ENCODE peak calls at places on chromosomes 13 and 19, in seven cellular contexts. O is left ventricle myocardium inferior, J is astrocyte of the cerebellum, G is natural killer cell, E is thoracic aorta, Z is brain microvascular endothelial cell, X is dorsolateral prefrontal cortex. Q is an unnamed sample.

GRCh38 chr19:49017041-49017665 is at the start of gene LHB:
- DNase-seq in O (no peak), J (no peak), G (no peak), E (no peak), Z (no peak), X (no peak), Q (no peak)

GRCh38 chr19:19021115-19021514 is 12.2 kb downstream of the SUGP2 start:
- DNase-seq in O (no peak), J (no peak), G (no peak), E (no peak), Z (peak; percentile 63), X (no peak), Q (no peak)

GRCh38 chr19:18414504-18415176 is 4.6 kb upstream of the SSBP4 start:
- DNase-seq in O (peak; percentile 31), J (no peak), G (no peak), E (no peak), Z (peak; percentile 62), X (no peak), Q (peak; percentile 61)

GRCh38 chr19:55372316-55373081 is 2.2 kb upstream of the IL11 start:
- DNase-seq in O (no peak), J (no peak), G (no peak), E (no peak), Z (peak; percentile 23), X (no peak), Q (no peak)

GRCh38 chr13:99658266-99658991 is 157.2 kb downstream of the TM9SF2 start:
- DNase-seq in O (peak; percentile 59), J (peak; percentile 69), G (peak; percentile 29), E (no peak), Z (peak; percentile 71), X (peak; percentile 22), Q (no peak)

GRCh38 chr13:108961542-108962125 is 332.2 kb downstream of the MYO16 start:
- DNase-seq in O (no peak), J (peak; percentile 26), G (no peak), E (no peak), Z (no peak), X (no peak), Q (no peak)

GRCh38 chr13:66210677-66211076 is 1019.5 kb downstream of the PCDH9 start:
- DNase-seq in O (no peak), J (peak; percentile 89), G (no peak), E (no peak), Z (peak; percentile 87), X (no peak), Q (no peak)

GRCh38 chr13:101661839-101662238 is 209.4 kb downstream of the ITGBL1 start:
- DNase-seq in O (no peak), J (no peak), G (no peak), E (no peak), Z (no peak), X (no peak), Q (no peak)

GRCh38 chr13:52405767-52406494 is at the start of gene THSD1:
- DNase-seq in O (peak; percentile 84), J (no peak), G (no peak), E (no peak), Z (no peak), X (no peak), Q (no peak)

GRCh38 chr13:33908111-33908510 is 90.2 kb downstream of the RFC3 start:
- DNase-seq in O (no peak), J (no peak), G (no peak), E (no peak), Z (no peak), X (no peak), Q (no peak)

GRCh38 chr19:18571564-18572344 is at the start of gene UBA52:
- DNase-seq in O (peak; percentile 98), J (peak; percentile 90), G (peak; percentile 99), E (peak; percentile 93), Z (peak; percentile 96), X (peak; percentile 96), Q (peak; percentile 98)

GRCh38 chr19:33235269-33235995 is 9.8 kb upstream of the SLC7A10 start:
- DNase-seq in O (peak; percentile 81), J (peak; percentile 41), G (peak; percentile 73), E (peak; percentile 43), Z (peak; percentile 61), X (peak; percentile 74), Q (peak; percentile 77)

GRCh38 chr13:83221813-83222241 is 660.4 kb downstream of the SLITRK1 start:
- DNase-seq in O (no peak), J (peak; percentile 72), G (no peak), E (no peak), Z (peak; percentile 30), X (no peak), Q (no peak)

GRCh38 chr13:40652588-40652940 is 13.9 kb downstream of the FOXO1 start:
- DNase-seq in O (no peak), J (no peak), G (no peak), E (no peak), Z (no peak), X (no peak), Q (no peak)

GRCh38 chr19:49333426-49334288 is 1.5 kb upstream of the CD37 start:
- DNase-seq in O (no peak), J (no peak), G (peak; percentile 57), E (no peak), Z (no peak), X (no peak), Q (no peak)

GRCh38 chr19:27794444-27795042 is 1418.4 kb downstream of the UQCRFS1 start:
- DNase-seq in O (no peak), J (no peak), G (peak; percentile 22), E (no peak), Z (peak; percentile 39), X (peak; percentile 10), Q (no peak)

GRCh38 chr19:54523403-54523802 is 20.8 kb downstream of the LAIR2 start:
- DNase-seq in O (no peak), J (no peak), G (no peak), E (no peak), Z (peak; percentile 3), X (no peak), Q (no peak)

GRCh38 chr19:12932392-12933286 is 872 bp downstream of the FARSA start:
- DNase-seq in O (no peak), J (no peak), G (no peak), E (no peak), Z (no peak), X (no peak), Q (no peak)

DNA sequence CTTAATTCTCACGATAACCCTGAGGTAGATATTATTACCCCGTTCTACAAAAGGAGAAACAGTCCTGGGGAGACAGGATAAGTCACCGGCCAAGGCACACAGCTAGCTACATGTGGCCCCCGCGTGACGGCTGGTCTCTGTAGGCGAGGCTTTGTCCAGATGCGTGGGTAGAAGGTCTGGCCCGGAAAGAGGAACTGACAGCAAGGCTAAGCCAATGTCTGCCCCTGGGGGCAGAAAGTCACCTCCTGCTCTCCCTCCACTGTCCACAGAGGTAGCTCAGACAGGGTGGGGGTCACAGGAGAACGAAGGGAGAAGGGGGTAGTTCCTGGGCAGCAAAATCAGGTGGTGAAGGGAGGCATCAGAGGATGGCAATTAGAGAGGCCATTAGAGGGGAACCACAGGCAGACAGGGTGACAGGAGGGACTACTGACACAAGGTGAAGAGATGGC is 1.8 kb downstream of the APOC4 start:
- DNase-seq in O (peak; percentile 37), J (no peak), G (no peak), E (no peak), Z (no peak), X (peak; percentile 43), Q (peak; percentile 91)
- TF ChIP-seq CTCF in O (no peak), J (no peak), G (no peak), E (no peak), Z (no peak), X (no peak), Q (peak; percentile 13)

GRCh38 chr13:49235856-49236431 is 11.8 kb upstream of the CDADC1 start:
- DNase-seq in O (no peak), J (no peak), G (no peak), E (no peak), Z (no peak), X (no peak), Q (no peak)

GRCh38 chr13:49234741-49235140 is 13.0 kb upstream of the CDADC1 start:
- DNase-seq in O (no peak), J (no peak), G (no peak), E (no peak), Z (no peak), X (no peak), Q (no peak)

GRCh38 chr13:49241296-49241695 is 6.4 kb upstream of the CDADC1 start:
- DNase-seq in O (no peak), J (no peak), G (no peak), E (no peak), Z (no peak), X (no peak), Q (no peak)

GRCh38 chr13:49238621-49239020 is 9.1 kb upstream of the CDADC1 start:
- DNase-seq in O (no peak), J (no peak), G (no peak), E (no peak), Z (no peak), X (no peak), Q (no peak)

GRCh38 chr13:49240017-49240416 is 7.7 kb upstream of the CDADC1 start:
- DNase-seq in O (no peak), J (peak; percentile 5), G (no peak), E (no peak), Z (peak; percentile 33), X (no peak), Q (no peak)
- TF ChIP-seq CTCF in O (peak; percentile 32), J (peak; percentile 59), G (peak; percentile 37), E (no peak), Z (peak; percentile 80), X (no peak), Q (peak; percentile 69)

GRCh38 chr19:16640951-16641350 is 12.9 kb upstream of the MED26 start:
- DNase-seq in O (no peak), J (no peak), G (no peak), E (no peak), Z (no peak), X (no peak), Q (no peak)
- TF ChIP-seq CTCF in O (no peak), J (no peak), G (no peak), E (no peak), Z (no peak), X (no peak), Q (no peak)

DNA sequence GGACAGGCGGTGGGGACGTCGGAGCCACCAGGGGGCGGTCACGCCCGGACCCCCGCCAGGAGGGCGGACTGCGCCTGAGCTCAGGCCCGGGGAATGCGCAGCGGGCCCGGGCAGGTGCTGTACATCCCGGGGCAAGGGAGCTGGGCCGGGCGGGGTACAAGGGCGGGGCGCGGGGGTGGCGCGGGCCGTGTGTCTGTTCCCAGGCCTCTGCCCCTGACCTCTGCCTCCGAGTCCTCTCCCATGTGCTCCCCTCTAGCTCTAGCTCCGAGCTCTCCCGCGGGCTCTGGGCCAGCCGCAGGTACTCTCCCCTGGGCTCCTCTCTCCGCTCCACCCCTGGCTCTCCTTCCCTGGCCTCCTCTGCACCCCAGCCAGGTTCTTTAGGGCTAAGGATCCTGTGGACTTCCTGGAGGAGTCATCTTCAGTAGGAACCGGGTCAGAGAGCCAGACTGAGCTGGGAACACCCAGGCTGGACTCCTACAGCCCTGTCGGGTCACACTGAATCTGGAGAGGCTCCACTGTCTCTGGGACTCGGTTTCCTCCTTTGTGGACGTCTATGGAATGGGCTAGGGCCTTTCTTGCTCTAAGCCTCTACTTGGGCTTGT is 2.3 kb downstream of the PPP1R13L start:
- DNase-seq in O (peak; percentile 62), J (no peak), G (no peak), E (no peak), Z (peak; percentile 14), X (no peak), Q (no peak)
- TF ChIP-seq CTCF in O (peak; percentile 71), J (no peak), G (peak; percentile 32), E (peak; percentile 46), Z (peak; percentile 68), X (no peak), Q (peak; percentile 66)

GRCh38 chr13:113937497-113938140 is 36.3 kb downstream of the C13orf46 start:
- DNase-seq in O (no peak), J (no peak), G (no peak), E (no peak), Z (no peak), X (no peak), Q (peak; percentile 17)
- TF ChIP-seq CTCF in O (no peak), J (no peak), G (no peak), E (no peak), Z (no peak), X (no peak), Q (no peak)

Q was measured in CD14-positive monocyte.